ENCODE peak calls at places on chromosomes 13 and 19, in ten cellular contexts. V is stimulated activated CD8-positive, alpha-beta memory T cell treated with anti-CD3 and anti-CD28 coated beads, Interleukin-15, amount 100 ng/mL, for 4 hours; S is COLO829; T is right atrium auricular region; A is NCI-H774; R is lung microvascular endothelial cell; I is SW480; O is GM04503; D is hepatocyte; Z is RCC 7860. K is an unnamed sample.

GRCh38 chr19:30254789-30255188 is 117.4 kb upstream of the ZNF536 start:
- DNase-seq in V (no peak), S (no peak), T (no peak), A (no peak), R (no peak), I (no peak), O (no peak), D (no peak), Z (no peak), K (no peak)

GRCh38 chr19:11164879-11165406 is 9.4 kb upstream of the SPC24 start:
- DNase-seq in V (no peak), S (no peak), T (peak; percentile 97), A (no peak), R (peak; percentile 50), I (no peak), O (peak; percentile 95), D (peak; percentile 74), Z (no peak), K (peak; percentile 91)

GRCh38 chr13:39350461-39350881 is 252.5 kb downstream of the LHFPL6 start:
- DNase-seq in V (no peak), S (peak; percentile 6), T (no peak), A (no peak), R (peak; percentile 51), I (no peak), O (no peak), D (no peak), Z (no peak), K (no peak)

GRCh38 chr19:11387154-11388034 is 3.3 kb upstream of the EPOR start:
- DNase-seq in V (no peak), S (no peak), T (no peak), A (peak; percentile 19), R (peak; percentile 24), I (no peak), O (no peak), D (no peak), Z (no peak), K (no peak)

GRCh38 chr19:47024502-47024901 is 4.9 kb downstream of the NPAS1 start:
- DNase-seq in V (no peak), S (no peak), T (no peak), A (no peak), R (no peak), I (no peak), O (no peak), D (no peak), Z (no peak), K (no peak)

GRCh38 chr19:34260771-34261173 is 6.4 kb downstream of the GARRE1 start:
- DNase-seq in V (no peak), S (no peak), T (no peak), A (no peak), R (no peak), I (no peak), O (no peak), D (peak; percentile 33), Z (no peak), K (no peak)

GRCh38 chr19:48554385-48555091 is 2.6 kb downstream of the SULT2B1 start:
- DNase-seq in V (no peak), S (no peak), T (no peak), A (no peak), R (no peak), I (peak; percentile 64), O (no peak), D (peak; percentile 87), Z (peak; percentile 55), K (peak; percentile 86)

GRCh38 chr19:14081797-14082674 is 3.5 kb downstream of the C19orf67 start:
- DNase-seq in V (no peak), S (no peak), T (peak; percentile 61), A (no peak), R (peak; percentile 39), I (no peak), O (no peak), D (peak; percentile 55), Z (no peak), K (peak; percentile 92)

GRCh38 chr13:35474551-35474950 is 1.9 kb downstream of the MAB21L1 start:
- DNase-seq in V (no peak), S (no peak), T (no peak), A (no peak), R (no peak), I (no peak), O (no peak), D (no peak), Z (no peak), K (no peak)